ENCODE peak calls at places on chromosomes 6 and 20, in six cellular contexts. L is CD4-positive, alpha-beta memory T cell; H is tibial nerve; W is sigmoid colon; I is brain microvascular endothelial cell; J is AG04450. U is an unnamed sample.
A peak's percentile ranks its signal among the peaks of the same experiment; 100 is the strongest.

GRCh38 chr20:5058873-5059272 is 57.6 kb upstream of the SLC23A2 start:
- DNase-seq in I (no peak), J (no peak), L (no peak), H (no peak), W (no peak), U (no peak)

GRCh38 chr20:50129662-50130345 is 16.9 kb upstream of the UBE2V1 start:
- DNase-seq in H (no peak), J (no peak), I (no peak), L (no peak), W (peak; percentile 90), U (no peak)

GRCh38 chr20:33940701-33941100 is 53.0 kb upstream of the RALY start:
- DNase-seq in I (no peak), H (no peak), L (no peak), W (no peak), J (no peak), U (no peak)

GRCh38 chr6:80348263-80348662 is 241.8 kb downstream of the BCKDHB start:
- DNase-seq in J (no peak), W (no peak), H (no peak), L (no peak), I (peak; percentile 37), U (no peak)

GRCh38 chr6:154754152-154754551 is 20.9 kb downstream of the SCAF8 start:
- DNase-seq in J (no peak), I (peak; percentile 18), W (no peak), L (no peak), H (no peak), U (peak; percentile 18)

GRCh38 chr6:153944197-153944596 is 94.8 kb upstream of the OPRM1 start:
- DNase-seq in W (no peak), I (no peak), L (no peak), J (no peak), H (no peak), U (no peak)

GRCh38 chr6:128657181-128657580 is 136.8 kb upstream of the PTPRK start:
- DNase-seq in I (no peak), W (no peak), J (no peak), L (no peak), H (no peak), U (no peak)

GRCh38 chr6:153401751-153402150 is 270.7 kb upstream of the RGS17 start:
- DNase-seq in L (no peak), J (no peak), W (no peak), H (no peak), I (no peak), U (no peak)

GRCh38 chr20:62428008-62428384 is 657 bp upstream of the RBBP8NL start:
- DNase-seq in L (no peak), W (no peak), H (no peak), J (no peak), I (no peak), U (peak; percentile 44)

GRCh38 chr20:45963059-45964011 is 8.7 kb downstream of the ZNF335 start:
- DNase-seq in W (peak; percentile 58), H (peak; percentile 50), I (peak; percentile 12), J (no peak), L (peak; percentile 38), U (peak; percentile 75)

GRCh38 chr6:89239338-89239737 is 22.2 kb upstream of the GABRR1 start:
- DNase-seq in L (peak; percentile 30), H (no peak), I (no peak), W (no peak), J (no peak), U (no peak)

GRCh38 chr6:43747734-43748133 is 22.3 kb upstream of the VEGFA start:
- DNase-seq in I (no peak), H (no peak), W (peak; percentile 10), L (no peak), J (no peak), U (no peak)

GRCh38 chr20:47355489-47356219 is 845 bp downstream of the ZMYND8 start:
- DNase-seq in H (no peak), W (no peak), I (no peak), L (no peak), J (no peak), U (no peak)

GRCh38 chr20:57009775-57010174 is 256.7 kb downstream of the BMP7 start:
- DNase-seq in J (no peak), W (no peak), I (no peak), L (no peak), H (no peak), U (no peak)

GRCh38 chr20:57009355-57009754 is 257.1 kb downstream of the BMP7 start:
- DNase-seq in L (no peak), H (no peak), I (no peak), J (no peak), W (no peak), U (no peak)

GRCh38 chr20:57013221-57013620 is 253.2 kb downstream of the BMP7 start:
- DNase-seq in W (no peak), H (no peak), I (no peak), J (no peak), L (no peak), U (no peak)

GRCh38 chr20:57012691-57013090 is 253.8 kb downstream of the BMP7 start:
- DNase-seq in J (no peak), I (no peak), L (no peak), W (no peak), H (no peak), U (no peak)

GRCh38 chr20:57013741-57014140 is 252.7 kb downstream of the BMP7 start:
- DNase-seq in H (no peak), I (no peak), L (no peak), J (no peak), W (no peak), U (no peak)
- H3K4me3 ChIP-seq in H (no peak overlapping the region), I (no peak overlapping the region), L (no peak overlapping the region), J (no peak overlapping the region), W (no peak overlapping the region), U (no peak overlapping the region)

DNA sequence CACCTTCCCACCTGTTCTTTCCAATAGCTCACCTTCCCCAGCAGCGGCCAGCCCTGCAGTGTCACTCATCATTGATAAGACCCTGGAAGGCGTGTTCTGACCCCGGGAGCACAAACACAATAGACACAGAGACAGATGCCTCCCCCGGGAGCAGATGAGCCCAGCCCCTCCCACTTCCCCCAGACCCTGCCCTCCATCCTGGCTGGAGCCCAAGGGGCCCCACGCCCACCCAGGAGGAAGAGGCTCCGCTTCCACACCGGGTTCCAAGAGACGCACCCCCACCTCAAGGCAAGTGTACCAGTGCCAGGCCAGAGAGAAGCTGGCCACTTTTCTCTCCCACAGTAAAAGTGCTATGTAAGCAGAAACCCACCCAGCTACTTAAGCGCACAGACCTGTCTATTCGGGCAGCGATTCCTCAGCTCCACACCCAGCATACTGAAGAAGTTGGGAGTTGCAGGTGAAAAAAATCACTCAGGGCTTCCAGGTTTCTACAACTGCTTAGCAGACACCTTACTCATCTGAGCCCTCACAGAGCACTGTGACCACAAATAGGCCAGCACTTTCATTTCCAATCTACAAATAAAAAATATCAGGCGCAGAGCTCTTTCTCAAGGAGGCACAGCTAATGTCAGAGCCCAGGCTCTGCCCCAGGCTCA is 93.4 kb upstream of the NXT1 start:
- DNase-seq in J (no peak), W (no peak), L (no peak), I (no peak), H (no peak), U (no peak)
- H3K27ac ChIP-seq in J (no peak overlapping the region), W (peak overlapping the region; percentile 72), L (no peak overlapping the region), I (peak overlapping the region; percentile 90), H (peak overlapping the region; percentile 71), U (no peak overlapping the region)

DNA sequence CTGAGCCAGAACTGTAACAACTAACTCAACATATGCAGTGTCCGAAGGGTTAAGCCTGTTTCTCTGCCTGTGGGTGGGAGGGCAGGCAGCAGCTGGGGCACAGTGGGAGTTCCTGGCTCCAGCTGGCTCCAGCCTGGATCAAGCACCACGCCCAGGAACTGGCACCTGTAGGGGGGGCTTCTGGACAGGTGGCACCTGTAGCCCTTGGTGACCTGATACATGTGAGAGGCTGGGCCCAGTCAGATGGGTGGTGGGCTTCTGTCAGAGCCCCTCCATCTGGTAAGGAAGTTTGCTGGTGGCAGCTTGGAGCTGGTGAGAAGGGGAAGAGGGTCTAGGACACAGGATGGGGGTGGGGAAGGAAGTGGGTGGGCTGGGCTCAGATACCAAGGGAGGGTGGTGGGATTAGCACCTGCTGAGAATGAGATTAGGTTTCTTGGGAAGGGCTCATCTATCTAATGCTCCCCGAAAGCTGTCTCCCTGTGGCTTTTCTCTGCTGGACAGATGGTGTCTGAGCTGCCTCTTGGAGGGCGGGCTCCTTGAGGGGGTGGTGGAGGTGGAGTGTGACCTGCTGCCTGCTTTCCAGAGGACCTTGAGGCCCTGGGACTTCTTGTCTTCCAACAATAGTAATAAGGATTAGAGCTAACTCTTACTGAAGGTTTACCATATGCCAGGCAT is 28.5 kb downstream of the BCL2L1 start:
- DNase-seq in H (no peak), W (no peak), L (no peak), I (no peak), J (no peak), U (no peak)
- H3K4me3 ChIP-seq in H (no peak overlapping the region), W (no peak overlapping the region), L (no peak overlapping the region), I (no peak overlapping the region), J (no peak overlapping the region), U (no peak overlapping the region)

DNA sequence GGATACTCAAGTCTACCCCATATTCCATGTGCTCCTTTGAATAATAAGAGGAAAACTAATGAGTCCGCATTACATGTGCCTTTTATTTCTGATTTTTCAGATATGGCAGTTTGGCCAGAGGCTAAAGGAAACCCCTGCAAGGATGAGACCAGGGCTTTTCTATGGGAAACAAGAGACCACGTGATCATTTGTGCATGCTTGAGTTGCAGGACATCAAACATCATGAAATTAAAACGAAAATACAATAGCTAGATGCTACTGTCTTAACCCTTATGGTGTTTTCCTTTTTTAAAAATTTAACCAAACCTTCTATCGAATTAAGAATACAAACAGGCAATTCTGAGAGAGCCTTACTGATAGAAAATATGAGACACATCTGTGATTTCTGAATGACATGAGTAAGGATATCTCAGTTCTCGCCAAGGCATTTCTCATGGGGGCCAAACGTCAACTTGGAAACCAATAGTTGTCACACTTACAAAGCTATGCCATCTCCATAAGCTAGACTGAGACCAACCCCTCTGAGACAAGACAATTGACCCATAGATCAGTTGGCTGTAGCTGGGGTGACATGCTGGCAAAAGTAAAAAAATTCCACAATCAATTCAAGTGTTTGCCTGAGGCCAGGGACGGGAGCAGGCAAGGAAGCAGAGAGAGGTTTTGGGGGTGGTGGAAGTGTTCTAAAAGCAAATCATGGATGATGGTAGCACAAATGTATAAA is 52.8 kb downstream of the RIPOR2 start:
- DNase-seq in I (no peak), H (no peak), L (no peak), J (no peak), W (no peak), U (no peak)
- H3K27ac ChIP-seq in I (no peak overlapping the region), H (no peak overlapping the region), L (peak overlapping the region; percentile 42), J (peak overlapping the region; percentile 47), W (no peak overlapping the region), U (no peak overlapping the region)

DNA sequence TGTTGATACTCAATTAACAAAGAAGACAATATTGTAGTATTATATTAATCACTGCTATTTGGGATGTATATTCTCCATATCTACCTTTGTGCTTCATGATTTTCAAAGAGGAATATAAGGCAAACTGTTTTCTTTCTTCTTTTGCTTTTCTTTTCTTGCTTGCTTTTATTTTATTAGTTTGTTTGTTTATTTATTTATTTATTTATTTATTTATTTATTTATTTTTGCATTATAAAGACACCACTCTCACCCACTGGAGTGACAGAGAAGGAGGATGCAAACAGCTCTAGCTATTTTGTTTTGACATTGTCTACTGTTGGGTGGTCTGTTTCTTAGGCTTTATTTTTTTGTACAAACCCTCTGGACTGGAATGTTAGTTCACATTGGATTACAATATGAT is 1352.7 kb downstream of the HACE1 start:
- DNase-seq in I (no peak), J (no peak), W (no peak), L (no peak), H (no peak), U (no peak)
- H3K4me3 ChIP-seq in I (no peak overlapping the region), J (no peak overlapping the region), W (no peak overlapping the region), L (no peak overlapping the region), H (no peak overlapping the region), U (no peak overlapping the region)